ENCODE peak calls at places on chromosomes 11 and 22, in six cellular contexts. One of them, this sample, is unnamed.
A peak's percentile ranks its signal among the peaks of the same experiment; 100 is the strongest.

GRCh38 chr11:32326522-32326921 is 108.8 kb downstream of the WT1 start:
- DNase-seq in progenitor cell of endocrine pancreas: no peak
- DNase-seq in pancreas: no peak
- DNase-seq in AG09319: no peak
- DNase-seq in GM23338: no peak
- DNase-seq in CD4-positive, alpha-beta T cell: no peak
- DNase-seq in this sample: no peak

GRCh38 chr22:38029901-38030300 is 27.3 kb upstream of the PICK1 start:
- DNase-seq in progenitor cell of endocrine pancreas: no peak
- DNase-seq in pancreas: peak; percentile 6
- DNase-seq in AG09319: no peak
- DNase-seq in GM23338: no peak
- DNase-seq in CD4-positive, alpha-beta T cell: no peak
- DNase-seq in this sample: no peak

GRCh38 chr11:73028621-73029020 is 113.5 kb downstream of the FCHSD2 start:
- DNase-seq in progenitor cell of endocrine pancreas: no peak
- DNase-seq in pancreas: no peak
- DNase-seq in AG09319: no peak
- DNase-seq in GM23338: no peak
- DNase-seq in CD4-positive, alpha-beta T cell: no peak
- DNase-seq in this sample: no peak

GRCh38 chr11:111797145-111797581 is 31.0 kb upstream of the PPP2R1B start:
- DNase-seq in progenitor cell of endocrine pancreas: no peak
- DNase-seq in pancreas: no peak
- DNase-seq in AG09319: no peak
- DNase-seq in GM23338: no peak
- DNase-seq in CD4-positive, alpha-beta T cell: no peak
- DNase-seq in this sample: no peak

GRCh38 chr11:8833568-8834275 is 77.3 kb upstream of the AKIP1 start:
- DNase-seq in progenitor cell of endocrine pancreas: no peak
- DNase-seq in pancreas: no peak
- DNase-seq in AG09319: no peak
- DNase-seq in GM23338: peak; percentile 28
- DNase-seq in CD4-positive, alpha-beta T cell: no peak
- DNase-seq in this sample: no peak

GRCh38 chr11:721913-722811 is 16.1 kb downstream of the EPS8L2 start:
- DNase-seq in progenitor cell of endocrine pancreas: no peak
- DNase-seq in pancreas: peak; percentile 80
- DNase-seq in AG09319: no peak
- DNase-seq in GM23338: peak; percentile 53
- DNase-seq in CD4-positive, alpha-beta T cell: peak; percentile 41
- DNase-seq in this sample: no peak

GRCh38 chr11:47466701-47467250 is 17.8 kb upstream of the RAPSN start:
- DNase-seq in progenitor cell of endocrine pancreas: no peak
- DNase-seq in pancreas: peak; percentile 87
- DNase-seq in AG09319: no peak
- DNase-seq in GM23338: peak; percentile 41
- DNase-seq in CD4-positive, alpha-beta T cell: no peak
- DNase-seq in this sample: no peak

GRCh38 chr11:3341298-3341697 is 37.6 kb downstream of the ZNF195 start:
- DNase-seq in progenitor cell of endocrine pancreas: no peak
- DNase-seq in pancreas: peak; percentile 68
- DNase-seq in AG09319: no peak
- DNase-seq in GM23338: peak; percentile 89
- DNase-seq in CD4-positive, alpha-beta T cell: peak; percentile 55
- DNase-seq in this sample: peak; percentile 36

GRCh38 chr11:12810497-12810896 is 136.3 kb downstream of the TEAD1 start:
- DNase-seq in progenitor cell of endocrine pancreas: no peak
- DNase-seq in pancreas: no peak
- DNase-seq in AG09319: no peak
- DNase-seq in GM23338: no peak
- DNase-seq in CD4-positive, alpha-beta T cell: no peak
- DNase-seq in this sample: no peak

GRCh38 chr11:31956310-31956709 is 134.6 kb upstream of the RCN1 start:
- DNase-seq in progenitor cell of endocrine pancreas: no peak
- DNase-seq in pancreas: no peak
- DNase-seq in AG09319: no peak
- DNase-seq in GM23338: no peak
- DNase-seq in CD4-positive, alpha-beta T cell: no peak
- DNase-seq in this sample: no peak

GRCh38 chr11:12303431-12304149 is 73.8 kb upstream of the PARVA start:
- DNase-seq in progenitor cell of endocrine pancreas: no peak
- DNase-seq in pancreas: no peak
- DNase-seq in AG09319: no peak
- DNase-seq in GM23338: no peak
- DNase-seq in CD4-positive, alpha-beta T cell: no peak
- DNase-seq in this sample: no peak

GRCh38 chr11:44112083-44112865 is 16.8 kb downstream of the EXT2 start:
- DNase-seq in progenitor cell of endocrine pancreas: no peak
- DNase-seq in pancreas: no peak
- DNase-seq in AG09319: peak; percentile 60
- DNase-seq in GM23338: no peak
- DNase-seq in CD4-positive, alpha-beta T cell: no peak
- DNase-seq in this sample: no peak

GRCh38 chr11:14288189-14288935 is 70.6 kb downstream of the RRAS2 start:
- DNase-seq in progenitor cell of endocrine pancreas: no peak
- DNase-seq in pancreas: no peak
- DNase-seq in AG09319: no peak
- DNase-seq in GM23338: no peak
- DNase-seq in CD4-positive, alpha-beta T cell: no peak
- DNase-seq in this sample: no peak

GRCh38 chr11:20021212-20021611 is 139.1 kb downstream of the DBX1 start:
- DNase-seq in progenitor cell of endocrine pancreas: no peak
- DNase-seq in pancreas: no peak
- DNase-seq in AG09319: no peak
- DNase-seq in GM23338: no peak
- DNase-seq in CD4-positive, alpha-beta T cell: no peak
- DNase-seq in this sample: no peak

GRCh38 chr11:108221981-108222685 is at the start of gene NPAT:
- DNase-seq in progenitor cell of endocrine pancreas: no peak
- DNase-seq in pancreas: no peak
- DNase-seq in AG09319: no peak
- DNase-seq in GM23338: no peak
- DNase-seq in CD4-positive, alpha-beta T cell: no peak
- DNase-seq in this sample: no peak

GRCh38 chr11:76629853-76630599 is 40.5 kb downstream of the LRRC32 start:
- DNase-seq in progenitor cell of endocrine pancreas: no peak
- DNase-seq in pancreas: no peak
- DNase-seq in AG09319: no peak
- DNase-seq in GM23338: peak; percentile 37
- DNase-seq in CD4-positive, alpha-beta T cell: no peak
- DNase-seq in this sample: no peak

GRCh38 chr11:14544611-14545010 is 24.4 kb upstream of the PSMA1 start:
- DNase-seq in progenitor cell of endocrine pancreas: no peak
- DNase-seq in pancreas: no peak
- DNase-seq in AG09319: no peak
- DNase-seq in GM23338: no peak
- DNase-seq in CD4-positive, alpha-beta T cell: no peak
- DNase-seq in this sample: no peak

DNA sequence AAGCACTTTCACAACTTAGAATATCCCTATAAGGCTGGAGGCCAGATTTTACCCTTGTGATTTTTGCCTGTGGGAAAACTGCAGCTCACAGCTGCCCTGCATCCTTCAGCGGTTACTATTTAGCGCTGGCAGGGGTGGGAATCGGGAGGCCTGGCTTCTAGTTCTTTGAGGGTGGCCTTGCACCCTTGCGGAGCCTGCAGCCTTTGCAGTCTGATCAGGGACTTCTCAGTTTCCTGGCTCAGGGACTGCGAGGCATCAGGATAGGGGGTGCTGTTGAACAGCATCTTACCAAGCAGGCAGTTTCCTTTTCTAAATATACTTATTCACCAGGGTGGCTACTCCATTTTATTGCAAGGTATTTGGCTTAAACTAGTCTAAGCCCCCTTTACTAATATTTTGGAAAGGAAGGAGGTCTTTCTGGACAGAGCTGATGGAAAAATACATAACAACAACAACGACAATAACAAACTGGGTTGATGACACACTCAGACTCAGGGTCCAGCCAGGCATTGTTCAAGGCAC is 2.9 kb upstream of the APOA1 start:
- DNase-seq in progenitor cell of endocrine pancreas: no peak
- DNase-seq in pancreas: no peak
- DNase-seq in AG09319: no peak
- DNase-seq in GM23338: peak; percentile 58
- DNase-seq in CD4-positive, alpha-beta T cell: no peak
- DNase-seq in this sample: no peak
- TF ChIP-seq CTCF in progenitor cell of endocrine pancreas: no peak
- TF ChIP-seq CTCF in pancreas: no peak
- TF ChIP-seq CTCF in AG09319: peak; percentile 14
- TF ChIP-seq CTCF in GM23338: peak; percentile 41
- TF ChIP-seq CTCF in CD4-positive, alpha-beta T cell: peak; percentile 14
- TF ChIP-seq CTCF in this sample: no peak

GRCh38 chr22:46776876-46777608 is 14.6 kb downstream of the TBC1D22A start:
- DNase-seq in progenitor cell of endocrine pancreas: no peak
- DNase-seq in pancreas: no peak
- DNase-seq in AG09319: no peak
- DNase-seq in GM23338: no peak
- DNase-seq in CD4-positive, alpha-beta T cell: no peak
- DNase-seq in this sample: no peak
- TF ChIP-seq CTCF in progenitor cell of endocrine pancreas: no peak
- TF ChIP-seq CTCF in pancreas: no peak
- TF ChIP-seq CTCF in AG09319: no peak
- TF ChIP-seq CTCF in GM23338: no peak
- TF ChIP-seq CTCF in CD4-positive, alpha-beta T cell: no peak
- TF ChIP-seq CTCF in this sample: no peak

GRCh38 chr22:24969588-24970301 is 17.2 kb downstream of the KIAA1671 start:
- DNase-seq in progenitor cell of endocrine pancreas: no peak
- DNase-seq in pancreas: no peak
- DNase-seq in AG09319: no peak
- DNase-seq in GM23338: no peak
- DNase-seq in CD4-positive, alpha-beta T cell: no peak
- DNase-seq in this sample: no peak

GRCh38 chr22:24965822-24966626 is 13.5 kb downstream of the KIAA1671 start:
- DNase-seq in progenitor cell of endocrine pancreas: no peak
- DNase-seq in pancreas: peak; percentile 91
- DNase-seq in AG09319: no peak
- DNase-seq in GM23338: no peak
- DNase-seq in CD4-positive, alpha-beta T cell: no peak
- DNase-seq in this sample: no peak

GRCh38 chr22:24972369-24972768 is 19.9 kb downstream of the KIAA1671 start:
- DNase-seq in progenitor cell of endocrine pancreas: no peak
- DNase-seq in pancreas: no peak
- DNase-seq in AG09319: no peak
- DNase-seq in GM23338: no peak
- DNase-seq in CD4-positive, alpha-beta T cell: no peak
- DNase-seq in this sample: no peak

GRCh38 chr22:24964441-24964840 is 11.9 kb downstream of the KIAA1671 start:
- DNase-seq in progenitor cell of endocrine pancreas: no peak
- DNase-seq in pancreas: no peak
- DNase-seq in AG09319: no peak
- DNase-seq in GM23338: no peak
- DNase-seq in CD4-positive, alpha-beta T cell: no peak
- DNase-seq in this sample: no peak

DNA sequence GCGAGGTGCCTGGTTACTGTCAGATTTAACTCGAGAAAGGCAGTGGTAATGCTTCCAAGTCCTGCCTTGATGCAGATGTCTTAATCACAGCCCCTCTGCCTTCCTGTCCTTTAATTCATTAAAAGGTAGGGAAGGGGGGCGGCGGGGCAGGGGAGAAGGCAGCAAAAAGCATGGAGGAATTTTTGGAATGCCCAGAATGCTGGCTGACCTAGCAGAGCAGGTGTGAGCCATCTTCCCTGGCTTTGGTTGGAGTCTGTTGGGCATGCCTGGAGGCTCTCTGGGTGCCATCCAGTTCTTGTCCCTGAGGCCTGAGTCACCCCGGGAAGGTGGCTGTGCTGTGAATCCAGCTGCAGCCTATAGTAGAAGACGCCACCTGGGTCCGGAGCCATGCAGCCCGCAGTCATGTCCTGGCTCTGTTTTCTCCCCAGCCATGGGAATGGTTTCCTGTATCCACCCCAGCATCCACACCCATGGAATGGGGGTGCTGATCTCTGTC is 15.6 kb downstream of the KIAA1671 start:
- DNase-seq in progenitor cell of endocrine pancreas: no peak
- DNase-seq in pancreas: no peak
- DNase-seq in AG09319: no peak
- DNase-seq in GM23338: peak; percentile 96
- DNase-seq in CD4-positive, alpha-beta T cell: no peak
- DNase-seq in this sample: no peak
- TF ChIP-seq CTCF in progenitor cell of endocrine pancreas: no peak
- TF ChIP-seq CTCF in pancreas: no peak
- TF ChIP-seq CTCF in AG09319: no peak
- TF ChIP-seq CTCF in GM23338: no peak
- TF ChIP-seq CTCF in CD4-positive, alpha-beta T cell: no peak
- TF ChIP-seq CTCF in this sample: no peak

DNA sequence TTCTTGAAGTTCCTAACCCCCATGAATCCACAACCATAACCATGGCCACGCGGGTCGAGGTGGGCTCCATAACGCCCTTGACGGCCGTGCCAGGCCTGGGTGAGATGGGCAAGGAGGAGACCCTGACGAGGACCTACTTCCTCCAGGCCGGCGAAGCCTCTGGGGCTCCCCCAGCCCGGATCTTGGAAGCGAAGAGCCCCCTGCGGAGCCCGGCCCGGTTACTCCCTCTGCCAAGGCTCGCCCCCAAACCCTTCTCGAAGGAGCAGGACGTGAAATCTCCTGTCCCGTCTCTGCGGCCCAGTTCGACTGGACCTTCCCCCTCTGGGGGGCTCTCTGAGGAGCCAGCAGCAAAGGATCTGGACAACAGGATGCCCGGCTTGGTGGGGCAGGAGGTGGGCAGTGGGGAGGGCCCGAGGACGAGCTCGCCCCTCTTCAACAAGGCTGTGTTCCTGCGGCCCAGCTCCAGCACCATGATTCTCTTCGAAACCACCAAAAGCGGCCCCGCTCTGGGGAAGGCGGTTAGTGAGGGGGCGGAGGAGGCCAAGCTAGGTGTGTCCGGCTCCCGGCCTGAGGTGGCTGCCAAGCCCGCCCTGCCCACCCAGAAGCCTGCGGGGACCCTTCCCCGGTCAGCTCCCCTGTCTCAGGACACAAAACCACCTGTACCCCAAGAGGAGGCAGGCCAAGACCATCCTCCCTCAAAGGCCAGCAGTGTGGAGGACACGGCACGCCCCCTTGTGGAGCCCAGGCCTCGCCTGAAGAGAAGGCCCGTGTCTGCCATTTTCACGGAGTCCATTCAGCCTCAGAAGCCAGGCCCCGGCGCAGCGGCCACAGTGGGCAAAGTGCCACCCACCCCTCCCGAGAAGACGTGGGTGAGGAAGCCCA is 75.7 kb downstream of the KIAA1671 start:
- DNase-seq in progenitor cell of endocrine pancreas: no peak
- DNase-seq in pancreas: peak; percentile 56
- DNase-seq in AG09319: no peak
- DNase-seq in GM23338: peak; percentile 81
- DNase-seq in CD4-positive, alpha-beta T cell: no peak
- DNase-seq in this sample: peak; percentile 41
- TF ChIP-seq CTCF in progenitor cell of endocrine pancreas: peak; percentile 47
- TF ChIP-seq CTCF in pancreas: no peak
- TF ChIP-seq CTCF in AG09319: peak; percentile 22
- TF ChIP-seq CTCF in GM23338: peak; percentile 64
- TF ChIP-seq CTCF in CD4-positive, alpha-beta T cell: no peak
- TF ChIP-seq CTCF in this sample: peak; percentile 51